ENCODE peak calls at places on chromosomes 1 and 21, in six cellular contexts. W is heart left ventricle; Z is NCI-H1436; I is activated CD8-positive, alpha-beta T cell treated with anti-CD3 and anti-CD28 coated beads for 36 hours; M is activated CD8-positive, alpha-beta memory T cell treated with anti-CD3 and anti-CD28 coated beads, Interleukin-2, amount 10 ng/mL, durations not matched to agents 7 days and 5 days; R is IMR-90. A is an unnamed sample.

GRCh38 chr1:186763107-186763506 is 65.6 kb upstream of the PLA2G4A start:
- DNase-seq in W (no peak), Z (no peak), I (no peak), M (no peak), R (peak; percentile 83), A (no peak)

GRCh38 chr1:1615256-1616044 is at the start of gene MIB2:
- DNase-seq in W (peak; percentile 97), Z (peak; percentile 98), I (peak; percentile 96), M (peak; percentile 98), R (peak; percentile 95), A (peak; percentile 97)

GRCh38 chr1:55445416-55445815 is 230.3 kb upstream of the USP24 start:
- DNase-seq in W (no peak), Z (no peak), I (peak; percentile 52), M (no peak), R (no peak), A (no peak)

GRCh38 chr1:173970252-173970651 is 51.9 kb downstream of the RC3H1 start:
- DNase-seq in W (no peak), Z (no peak), I (no peak), M (no peak), R (no peak), A (no peak)

GRCh38 chr21:15444118-15444960 is 285.4 kb upstream of the USP25 start:
- DNase-seq in W (no peak), Z (no peak), I (no peak), M (no peak), R (no peak), A (peak; percentile 28)

GRCh38 chr1:30719406-30720270 is 3.7 kb downstream of the MATN1 start:
- DNase-seq in W (peak; percentile 81), Z (peak; percentile 80), I (no peak), M (no peak), R (peak; percentile 50), A (no peak)

GRCh38 chr1:226310123-226310540 is 1.2 kb upstream of the LIN9 start:
- DNase-seq in W (no peak), Z (no peak), I (no peak), M (no peak), R (no peak), A (no peak)

GRCh38 chr1:17059391-17060128 is 5.7 kb upstream of the SDHB start:
- DNase-seq in W (peak; percentile 53), Z (peak; percentile 65), I (peak; percentile 52), M (peak; percentile 67), R (peak; percentile 71), A (peak; percentile 58)

GRCh38 chr1:42721926-42722325 is 18.1 kb downstream of the CLDN19 start:
- DNase-seq in W (no peak), Z (no peak), I (no peak), M (no peak), R (no peak), A (no peak)

GRCh38 chr1:201648911-201649775 is 110.2 kb downstream of the NAV1 start:
- DNase-seq in W (no peak), Z (no peak), I (no peak), M (no peak), R (peak; percentile 40), A (no peak)

GRCh38 chr1:94983343-94983742 is 56.4 kb upstream of the CNN3 start:
- DNase-seq in W (peak; percentile 45), Z (no peak), I (no peak), M (no peak), R (peak; percentile 88), A (no peak)

GRCh38 chr1:110370827-110371226 is 20.0 kb downstream of the SLC16A4 start:
- DNase-seq in W (no peak), Z (no peak), I (no peak), M (no peak), R (peak; percentile 77), A (no peak)

GRCh38 chr1:59025898-59026426 is 242.1 kb upstream of the JUN start:
- DNase-seq in W (no peak), Z (no peak), I (no peak), M (no peak), R (peak; percentile 47), A (no peak)

GRCh38 chr21:34544032-34544496 is 32.1 kb upstream of the KCNE1 start:
- DNase-seq in W (peak; percentile 62), Z (peak; percentile 11), I (peak; percentile 60), M (no peak), R (peak; percentile 75), A (peak; percentile 15)

GRCh38 chr1:51236548-51237312 is 657 bp downstream of the RNF11 start:
- DNase-seq in W (peak; percentile 47), Z (no peak), I (peak; percentile 58), M (peak; percentile 63), R (peak; percentile 39), A (no peak)

GRCh38 chr21:45862544-45863207 is 118.9 kb upstream of the COL6A1 start:
- DNase-seq in W (no peak), Z (no peak), I (no peak), M (peak; percentile 27), R (no peak), A (no peak)

GRCh38 chr1:41726899-41727748 is 191.6 kb downstream of the HIVEP3 start:
- DNase-seq in W (peak; percentile 78), Z (no peak), I (peak; percentile 63), M (peak; percentile 74), R (no peak), A (peak; percentile 55)

GRCh38 chr1:200738733-200739498 is at the start of gene CAMSAP2:
- DNase-seq in W (peak; percentile 92), Z (peak; percentile 92), I (peak; percentile 51), M (peak; percentile 53), R (peak; percentile 86), A (peak; percentile 53)

GRCh38 chr1:230517786-230518185 is 91.7 kb upstream of the PGBD5 start:
- DNase-seq in W (no peak), Z (peak; percentile 58), I (no peak), M (no peak), R (no peak), A (no peak)

GRCh38 chr1:28111157-28111556 is 22.7 kb upstream of the EYA3 start:
- DNase-seq in W (no peak), Z (no peak), I (peak; percentile 22), M (no peak), R (no peak), A (peak; percentile 15)

A was measured in GDM1.